ENCODE peak calls at places on chromosomes 5 and 9, in four cellular contexts. Y is AG04449, N is GM12865, E is mammary epithelial cell. T is an unnamed sample.

GRCh38 chr5:83721878-83722779 is 1.5 kb upstream of the HAPLN1 start:
- DNase-seq in Y (peak), N (peak), E (peak), T (peak)

GRCh38 chr5:149636861-149637246 is 55.6 kb downstream of the ARHGEF37 start:
- DNase-seq in Y (no peak), N (peak), E (peak), T (peak)

GRCh38 chr5:177494356-177495195 is 2.8 kb downstream of the PDLIM7 start:
- DNase-seq in Y (no peak), N (peak), E (peak), T (peak)

GRCh38 chr5:52844885-52845284 is 57.2 kb downstream of the ITGA1 start:
- DNase-seq in Y (no peak), N (no peak), E (no peak), T (no peak)

GRCh38 chr5:181120311-181120710 is 10.7 kb downstream of the OR2V1 start:
- DNase-seq in Y (no peak), N (no peak), E (peak), T (peak)

GRCh38 chr5:166324372-166324771 is 1967.1 kb upstream of the WWC1 start:
- DNase-seq in Y (no peak), N (no peak), E (no peak), T (no peak)

GRCh38 chr9:2859776-2860379 is 16.0 kb upstream of the PUM3 start:
- DNase-seq in Y (no peak), N (peak), E (peak), T (peak)

GRCh38 chr9:3331801-3332200 is 194.0 kb downstream of the RFX3 start:
- DNase-seq in Y (no peak), N (no peak), E (no peak), T (no peak)

GRCh38 chr5:1254196-1254595 is 29.0 kb downstream of the SLC6A18 start:
- DNase-seq in Y (no peak), N (no peak), E (no peak), T (no peak)

GRCh38 chr5:143205386-143205785 is 198.1 kb downstream of the NR3C1 start:
- DNase-seq in Y (peak), N (peak), E (peak), T (peak)

GRCh38 chr9:120612218-120612617 is 32.3 kb upstream of the CDK5RAP2 start:
- DNase-seq in Y (no peak), N (no peak), E (no peak), T (peak)
- TF ChIP-seq CTCF in Y (peak), N (no peak), E (peak), T (peak)

DNA sequence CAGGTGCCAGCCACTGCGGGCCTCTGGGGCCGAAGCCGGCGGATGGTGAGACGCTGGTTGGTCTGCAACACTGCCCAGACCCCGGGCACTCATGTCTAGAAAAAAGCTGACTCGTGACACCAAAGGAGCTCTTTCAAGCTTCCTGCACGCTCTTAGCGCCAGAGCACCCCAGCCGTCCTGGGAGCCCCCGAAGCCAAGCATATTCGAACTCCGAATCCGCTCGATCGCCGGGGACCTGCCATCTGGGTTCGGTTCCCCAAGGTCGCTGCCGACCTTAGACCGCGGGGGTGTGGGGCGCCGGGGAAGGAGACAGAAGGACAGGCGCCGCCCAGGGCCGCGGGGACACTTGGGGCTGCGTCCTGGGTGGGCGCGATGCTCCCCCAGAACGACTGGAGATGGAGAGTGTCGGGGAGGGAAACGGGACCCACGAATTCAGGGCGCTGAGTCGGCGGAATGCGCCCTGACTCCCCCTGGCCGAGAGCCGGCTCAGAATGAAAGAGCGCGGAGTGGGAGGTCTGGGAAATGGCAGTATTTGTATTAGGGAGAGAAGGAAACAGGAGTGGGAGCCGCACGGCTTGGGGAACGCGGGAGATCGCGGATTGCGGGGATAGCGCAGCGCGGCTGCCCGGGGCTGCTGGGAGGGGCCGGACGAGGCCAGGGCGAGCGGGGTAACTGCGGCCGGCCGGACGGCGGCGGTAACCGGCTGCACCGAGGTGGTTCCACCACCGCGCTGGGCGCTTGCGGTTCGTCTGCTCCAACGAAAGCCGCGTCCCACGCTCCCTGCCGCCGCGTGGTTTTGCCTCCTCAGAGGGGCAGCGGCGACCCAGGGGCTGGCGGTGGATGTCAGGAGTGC is 20.1 kb upstream of the MARCHF6 start:
- DNase-seq in Y (no peak), N (no peak), E (no peak), T (no peak)
- H3K4me3 ChIP-seq in Y (peak), N (peak), E (peak), T (peak)

GRCh38 chr5:61139094-61139873 is 23.0 kb downstream of the SMIM15 start:
- DNase-seq in Y (no peak), N (no peak), E (no peak), T (no peak)
- TF ChIP-seq CTCF in Y (peak), N (peak), E (peak), T (peak)

DNA sequence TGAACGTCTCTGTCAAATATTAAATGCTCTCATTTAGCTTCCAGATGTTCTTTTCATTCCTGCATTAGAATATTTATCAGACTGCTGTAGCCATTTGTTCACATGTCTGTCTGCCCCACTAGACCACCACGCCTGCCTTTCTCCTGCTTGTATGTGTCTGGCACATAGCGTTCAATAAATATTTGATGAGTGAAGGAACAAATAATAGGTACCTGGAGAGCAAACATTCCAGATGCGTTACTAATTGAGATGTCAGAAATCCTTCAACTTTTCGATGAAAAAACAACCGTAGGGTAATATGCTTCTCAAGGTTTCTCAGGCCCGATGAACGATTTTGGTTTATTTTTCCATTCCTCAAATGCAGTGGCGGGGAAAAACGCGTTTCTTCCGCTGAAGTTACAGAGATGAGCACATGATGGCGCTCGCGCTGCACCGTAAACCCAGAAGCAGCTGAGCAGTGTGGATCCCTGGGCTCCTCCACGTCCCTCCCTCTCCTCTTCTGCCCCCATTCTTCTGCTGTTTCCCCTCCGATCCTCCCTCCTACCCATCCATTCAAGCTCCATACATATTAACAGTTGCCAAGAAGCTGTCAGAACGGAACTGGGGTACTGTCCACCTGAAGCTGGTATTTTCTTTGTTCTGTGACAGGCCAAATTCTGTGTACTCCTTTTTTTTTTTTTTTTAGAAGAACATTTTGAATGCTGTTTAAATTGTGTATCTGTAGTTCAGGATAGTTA is 245.4 kb downstream of the MPDZ start:
- DNase-seq in Y (no peak), N (peak), E (peak), T (peak)
- H3K4me3 ChIP-seq in Y (peak), N (no peak), E (no peak), T (no peak)